ENCODE peak calls at places on chromosomes 2 and 18, in seven cellular contexts. Y, L, N, K, E, F and U are unnamed samples.

GRCh38 chr2:222671259-222672067 is at the start of gene MOGAT1:
- DNase-seq in Y (peak), L (peak), N (no peak), K (peak), E (no peak), F (peak), U (no peak)

GRCh38 chr2:118492335-118492734 is 355.1 kb downstream of the EN1 start:
- DNase-seq in Y (no peak), L (no peak), N (no peak), K (no peak), E (no peak), F (no peak), U (no peak)

GRCh38 chr2:44960871-44961270 is 19.4 kb downstream of the SIX3 start:
- DNase-seq in Y (no peak), L (no peak), N (no peak), K (no peak), E (no peak), F (no peak), U (no peak)

GRCh38 chr2:238601433-238602222 is 174.9 kb downstream of the ASB1 start:
- DNase-seq in Y (no peak), L (no peak), N (peak), K (no peak), E (peak), F (peak), U (no peak)

GRCh38 chr18:79884296-79884962 is 67.0 kb downstream of the SLC66A2 start:
- DNase-seq in Y (no peak), L (no peak), N (peak), K (no peak), E (peak), F (no peak), U (no peak)

GRCh38 chr2:168466834-168467565 is 10.9 kb downstream of the CERS6 start:
- DNase-seq in Y (no peak), L (no peak), N (no peak), K (no peak), E (no peak), F (no peak), U (no peak)

GRCh38 chr2:195666113-195666712 is 9.2 kb downstream of the SLC39A10 start:
- DNase-seq in Y (no peak), L (no peak), N (no peak), K (no peak), E (no peak), F (no peak), U (no peak)

GRCh38 chr2:239858179-239858578 is 167.0 kb downstream of the NDUFA10 start:
- DNase-seq in Y (no peak), L (no peak), N (no peak), K (no peak), E (no peak), F (no peak), U (peak)

GRCh38 chr2:166539340-166540162 is 45.5 kb upstream of the SCN7A start:
- DNase-seq in Y (no peak), L (peak), N (no peak), K (no peak), E (no peak), F (no peak), U (peak)

GRCh38 chr2:169824373-169825333 is at the start of gene METTL5:
- DNase-seq in Y (peak), L (peak), N (peak), K (peak), E (peak), F (peak), U (peak)

GRCh38 chr2:112483047-112483473 is 1.1 kb downstream of the TTL start:
- DNase-seq in Y (no peak), L (peak), N (no peak), K (no peak), E (no peak), F (no peak), U (no peak)

GRCh38 chr2:154698789-154699559 is 479 bp downstream of the KCNJ3 start:
- DNase-seq in Y (no peak), L (no peak), N (peak), K (no peak), E (no peak), F (no peak), U (no peak)

GRCh38 chr2:141021611-141022010 is 1109.2 kb downstream of the LRP1B start:
- DNase-seq in Y (no peak), L (no peak), N (no peak), K (no peak), E (no peak), F (no peak), U (no peak)

GRCh38 chr18:48563027-48563426 is 24.2 kb downstream of the CTIF start:
- DNase-seq in Y (no peak), L (peak), N (no peak), K (no peak), E (no peak), F (no peak), U (no peak)

GRCh38 chr2:232977438-232977971 is 35.6 kb downstream of the NGEF start:
- DNase-seq in Y (no peak), L (no peak), N (no peak), K (no peak), E (no peak), F (no peak), U (no peak)

GRCh38 chr2:30300456-30301221 is 69.3 kb downstream of the LBH start:
- DNase-seq in Y (no peak), L (peak), N (no peak), K (no peak), E (no peak), F (no peak), U (no peak)

GRCh38 chr2:177393381-177393780 is 808 bp downstream of the AGPS start:
- DNase-seq in Y (no peak), L (no peak), N (no peak), K (no peak), E (no peak), F (no peak), U (no peak)

GRCh38 chr18:68406761-68407160 is 308.1 kb downstream of the TMX3 start:
- DNase-seq in Y (no peak), L (no peak), N (no peak), K (no peak), E (no peak), F (no peak), U (no peak)

GRCh38 chr18:9101730-9102390 is 639 bp upstream of the NDUFV2 start:
- DNase-seq in Y (no peak), L (peak), N (no peak), K (no peak), E (no peak), F (peak), U (no peak)

GRCh38 chr18:8373486-8373885 is 235.8 kb upstream of the RAB12 start:
- DNase-seq in Y (no peak), L (no peak), N (no peak), K (no peak), E (no peak), F (no peak), U (no peak)

GRCh38 chr2:120425014-120425413 is 79.1 kb downstream of the INHBB start:
- DNase-seq in Y (peak), L (no peak), N (no peak), K (no peak), E (no peak), F (no peak), U (no peak)

GRCh38 chr2:119225084-119225864 is 1.6 kb downstream of the STEAP3 start:
- DNase-seq in Y (no peak), L (peak), N (no peak), K (peak), E (no peak), F (no peak), U (no peak)

GRCh38 chr2:229622495-229623355 is 91.6 kb downstream of the DNER start:
- DNase-seq in Y (no peak), L (no peak), N (no peak), K (no peak), E (no peak), F (no peak), U (no peak)

GRCh38 chr18:23504720-23505119 is 1.4 kb downstream of the RMC1 start:
- DNase-seq in Y (no peak), L (no peak), N (no peak), K (no peak), E (no peak), F (no peak), U (no peak)

GRCh38 chr2:43074592-43075053 is 151.8 kb downstream of the ZFP36L2 start:
- DNase-seq in Y (no peak), L (no peak), N (no peak), K (no peak), E (no peak), F (no peak), U (no peak)

GRCh38 chr18:7987284-7987976 is 420.3 kb downstream of the PTPRM start:
- DNase-seq in Y (no peak), L (no peak), N (no peak), K (no peak), E (no peak), F (no peak), U (no peak)

GRCh38 chr2:191296083-191297006 is 51.1 kb downstream of the MYO1B start:
- DNase-seq in Y (no peak), L (no peak), N (no peak), K (no peak), E (no peak), F (no peak), U (no peak)

GRCh38 chr2:68374184-68374583 is 9.1 kb downstream of the PLEK start:
- DNase-seq in Y (no peak), L (no peak), N (no peak), K (no peak), E (no peak), F (no peak), U (no peak)

GRCh38 chr2:68377137-68377780 is 12.2 kb downstream of the PLEK start:
- DNase-seq in Y (no peak), L (no peak), N (no peak), K (no peak), E (no peak), F (no peak), U (no peak)

GRCh38 chr2:68375522-68376040 is 10.5 kb downstream of the PLEK start:
- DNase-seq in Y (no peak), L (no peak), N (no peak), K (no peak), E (no peak), F (no peak), U (no peak)

GRCh38 chr2:68383778-68384177 is 18.7 kb downstream of the PLEK start:
- DNase-seq in Y (no peak), L (no peak), N (no peak), K (no peak), E (no peak), F (no peak), U (no peak)

DNA sequence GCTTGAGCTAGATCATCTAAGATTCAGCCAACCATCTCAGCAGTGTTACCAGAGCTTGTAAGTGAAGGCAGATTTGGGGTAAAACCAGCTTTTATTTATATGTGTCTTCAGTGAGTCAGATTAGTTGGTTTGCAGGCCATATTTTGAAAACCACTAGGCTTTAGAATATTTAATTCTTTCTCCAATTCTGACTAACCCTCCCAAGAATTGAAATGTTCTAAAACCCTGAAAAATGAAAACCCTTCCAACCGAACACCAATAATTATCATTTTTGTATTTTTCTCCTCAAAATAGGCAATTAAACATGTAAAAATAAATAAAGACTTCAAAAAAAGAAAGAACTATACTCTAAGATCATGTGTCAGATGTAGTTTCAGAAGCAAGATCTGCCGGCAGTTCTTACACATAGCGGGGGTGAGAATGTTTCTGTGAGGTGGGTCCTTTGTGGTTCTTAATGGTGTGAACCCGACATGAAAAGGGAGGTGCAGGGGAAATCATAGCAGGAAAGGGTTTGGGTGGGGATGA is 14.2 kb downstream of the PLEK start:
- DNase-seq in Y (no peak), L (no peak), N (no peak), K (no peak), E (no peak), F (no peak), U (no peak)
- TF ChIP-seq EP300 in Y (no peak), L (no peak), N (no peak), K (no peak), E (no peak), F (no peak), U (no peak)

GRCh38 chr2:9099341-9099751 is 95.9 kb upstream of the MBOAT2 start:
- DNase-seq in Y (no peak), L (no peak), N (no peak), K (no peak), E (no peak), F (no peak), U (no peak)
- H3K4me3 ChIP-seq in Y (no peak), L (no peak), N (no peak), K (no peak), E (no peak), F (no peak), U (no peak)

GRCh38 chr2:6866239-6866745 is 585 bp upstream of the CMPK2 start:
- DNase-seq in Y (no peak), L (peak), N (peak), K (peak), E (no peak), F (peak), U (no peak)

GRCh38 chr2:6864251-6864758 is 1.4 kb downstream of the CMPK2 start:
- DNase-seq in Y (no peak), L (no peak), N (no peak), K (no peak), E (no peak), F (no peak), U (no peak)

GRCh38 chr2:6866982-6867381 is 1.3 kb upstream of the CMPK2 start:
- DNase-seq in Y (no peak), L (no peak), N (no peak), K (no peak), E (no peak), F (no peak), U (no peak)

GRCh38 chr2:6864938-6865345 is 765 bp downstream of the CMPK2 start:
- DNase-seq in Y (peak), L (no peak), N (peak), K (peak), E (peak), F (no peak), U (no peak)

DNA sequence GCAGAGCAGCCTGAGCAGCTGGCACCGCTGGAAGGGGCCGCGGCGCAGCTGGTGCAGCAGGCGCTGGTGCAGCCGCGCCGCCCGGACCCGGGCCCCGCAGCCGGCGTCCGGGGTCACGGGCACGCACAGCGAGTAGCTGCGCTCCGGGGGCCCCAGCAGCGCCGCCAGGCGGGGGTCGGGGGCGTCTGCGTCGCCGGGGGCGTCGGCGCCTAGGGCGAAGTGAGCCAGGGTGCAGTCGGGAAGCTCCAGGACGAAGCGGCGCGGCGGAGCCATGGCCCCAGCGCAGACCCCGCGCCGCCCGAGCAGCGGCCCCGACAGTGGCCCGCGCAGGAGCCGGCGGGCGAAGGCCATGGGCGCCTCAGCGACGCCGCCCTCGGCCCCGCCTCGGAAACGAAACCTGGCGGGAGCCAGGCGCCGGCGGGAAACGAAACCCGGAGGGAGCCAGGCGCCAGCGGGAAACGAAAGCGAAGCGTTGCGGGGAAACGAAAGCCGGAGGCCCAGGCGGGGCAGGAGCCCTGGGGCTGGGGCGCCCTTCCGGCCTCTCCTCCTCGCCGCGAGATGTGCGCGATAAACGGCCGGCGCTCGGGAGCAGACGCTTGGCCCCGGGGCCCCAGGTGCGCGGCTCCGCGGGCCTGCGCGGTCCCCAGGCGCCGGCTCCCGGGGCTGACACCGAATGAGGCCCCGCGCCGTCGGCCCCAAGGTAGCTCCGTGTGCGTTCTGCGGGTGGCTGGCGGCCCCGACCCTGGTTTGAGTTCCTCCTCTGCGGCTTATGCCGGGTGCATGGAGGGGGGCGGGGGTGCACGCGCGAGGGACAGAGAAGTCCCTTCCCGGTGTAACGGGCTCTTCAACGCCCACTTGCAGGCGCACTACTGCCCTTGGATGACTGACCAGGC is at the start of gene CMPK2:
- DNase-seq in Y (peak), L (peak), N (peak), K (peak), E (peak), F (peak), U (no peak)
- TF ChIP-seq POLR2A in Y (peak), L (no peak), N (no peak), K (no peak), E (no peak), F (no peak), U (no peak)

DNA sequence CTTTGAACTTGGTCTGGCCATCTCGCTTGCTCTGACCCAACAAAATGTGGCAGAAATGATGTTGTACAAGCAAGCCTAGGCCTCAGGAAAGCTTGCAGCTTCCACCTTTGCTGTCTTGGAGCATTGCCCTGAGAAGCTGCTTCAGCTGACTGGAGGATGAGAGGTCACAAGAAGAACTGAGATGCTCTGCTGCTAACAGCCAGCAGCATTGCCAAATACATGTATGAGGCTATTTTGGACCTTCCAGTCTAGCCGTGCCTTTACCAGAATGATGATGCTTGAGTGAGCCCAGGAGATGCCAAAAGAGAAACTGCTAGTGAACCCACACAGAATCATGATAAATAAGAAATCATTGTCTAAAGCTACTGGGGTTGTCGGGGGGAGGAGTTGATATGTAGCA is 13.2 kb upstream of the ITGAV start:
- DNase-seq in Y (no peak), L (no peak), N (no peak), K (no peak), E (no peak), F (no peak), U (no peak)
- TF ChIP-seq EP300 in Y (no peak), L (no peak), N (no peak), K (peak), E (no peak), F (no peak), U (no peak)

DNA sequence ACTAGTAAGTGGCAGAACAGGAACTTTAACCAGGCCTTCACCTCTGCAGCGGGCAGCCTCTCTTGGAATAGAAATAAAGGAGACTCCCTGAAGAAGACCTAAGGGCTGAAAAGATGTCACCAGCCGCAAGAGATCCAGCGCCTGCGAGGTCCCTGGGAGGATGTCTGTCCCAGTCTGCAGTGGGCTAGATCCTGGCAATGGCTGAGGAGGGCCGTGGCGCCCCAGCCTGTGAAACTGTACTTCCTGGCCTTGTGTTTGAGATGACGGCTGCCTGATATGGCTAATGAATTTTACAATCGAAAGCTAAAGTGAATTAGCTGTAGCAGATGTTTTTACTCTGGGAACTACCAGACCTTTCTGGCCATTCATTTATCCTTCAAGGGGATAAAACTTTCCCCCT is 300.6 kb upstream of the SALL3 start:
- DNase-seq in Y (no peak), L (no peak), N (no peak), K (peak), E (no peak), F (no peak), U (no peak)
- H3K4me3 ChIP-seq in Y (no peak), L (no peak), N (no peak), K (no peak), E (no peak), F (no peak), U (no peak)

GRCh38 chr2:231926180-231926741 is at the start of gene NPPC:
- DNase-seq in Y (peak), L (peak), N (peak), K (peak), E (peak), F (no peak), U (no peak)
- TF ChIP-seq POLR2A in Y (peak), L (peak), N (no peak), K (no peak), E (no peak), F (no peak), U (no peak)

GRCh38 chr2:27683390-27684071 is 19.8 kb downstream of the SLC4A1AP start:
- DNase-seq in Y (peak), L (peak), N (peak), K (peak), E (peak), F (peak), U (peak)

GRCh38 chr2:27685577-27685976 is 21.9 kb downstream of the SLC4A1AP start:
- DNase-seq in Y (no peak), L (no peak), N (no peak), K (no peak), E (no peak), F (no peak), U (no peak)

GRCh38 chr2:27680571-27680970 is 16.9 kb downstream of the SLC4A1AP start:
- DNase-seq in Y (no peak), L (no peak), N (no peak), K (no peak), E (no peak), F (no peak), U (no peak)

GRCh38 chr2:27687232-27687631 is 23.5 kb downstream of the SLC4A1AP start:
- DNase-seq in Y (no peak), L (no peak), N (no peak), K (no peak), E (no peak), F (no peak), U (no peak)

DNA sequence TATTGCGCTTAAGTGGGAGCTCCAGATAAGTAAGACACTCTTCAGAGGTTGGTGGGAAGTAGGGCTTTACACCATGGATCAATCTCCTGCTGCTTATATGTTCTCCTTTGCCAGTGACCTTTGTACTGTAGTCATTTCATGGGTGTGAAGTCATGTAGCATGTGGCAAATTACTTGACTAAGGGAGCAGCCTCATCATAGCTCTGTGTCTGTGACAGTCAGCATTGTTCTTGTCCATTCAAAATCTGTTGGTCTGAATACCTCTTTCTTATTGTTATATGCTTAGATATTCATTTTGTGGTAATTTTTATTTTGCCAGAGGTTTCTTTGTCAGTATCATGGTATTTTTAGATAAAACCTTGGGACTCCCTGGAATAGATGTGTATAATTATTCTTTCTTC is 18.2 kb downstream of the SLC4A1AP start:
- DNase-seq in Y (no peak), L (no peak), N (no peak), K (no peak), E (no peak), F (no peak), U (no peak)
- TF ChIP-seq EP300 in Y (no peak), L (no peak), N (no peak), K (no peak), E (no peak), F (no peak), U (no peak)

DNA sequence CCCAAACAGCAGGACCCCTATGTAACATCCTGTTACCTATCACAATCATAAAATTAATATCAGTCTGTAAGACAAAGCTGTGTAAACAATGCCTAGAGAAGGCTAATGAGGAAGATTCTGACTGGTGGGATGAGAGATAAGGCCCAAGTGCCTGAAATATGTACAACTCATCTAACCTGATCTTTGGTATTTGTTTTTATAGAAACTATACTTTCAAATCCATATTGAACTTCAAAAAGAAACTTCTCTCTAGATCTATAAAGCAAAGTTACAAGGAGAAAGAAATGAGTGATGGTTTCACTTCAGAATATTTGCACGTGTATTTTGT is 36.1 kb upstream of the ITGA4 start:
- DNase-seq in Y (no peak), L (no peak), N (no peak), K (no peak), E (no peak), F (no peak), U (no peak)
- H3K4me3 ChIP-seq in Y (no peak), L (no peak), N (no peak), K (no peak), E (no peak), F (no peak), U (no peak)